ENCODE peak calls at places on chromosome 12, in seven cellular contexts. V, J, G, I, F, B and O are unnamed samples.

GRCh38 chr12:102479984-102480383 is 379 bp downstream of the IGF1 start:
- DNase-seq in V (no peak), G (no peak), B (no peak), F (no peak), J (no peak), I (no peak), O (no peak)

GRCh38 chr12:45966486-45966885 is 23.9 kb downstream of the SCAF11 start:
- DNase-seq in G (peak; percentile 13), I (no peak), V (no peak), F (no peak), J (peak; percentile 79), B (no peak), O (no peak)

GRCh38 chr12:68332726-68333630 is 816 bp upstream of the MDM1 start:
- DNase-seq in I (no peak), B (no peak), G (no peak), J (no peak), F (no peak), V (no peak), O (no peak)

GRCh38 chr12:116537149-116537904 is 21.9 kb upstream of the MAP1LC3B2 start:
- DNase-seq in F (no peak), G (peak; percentile 39), I (no peak), B (no peak), J (peak; percentile 71), V (no peak), O (no peak)

GRCh38 chr12:1463073-1463905 is 131.1 kb downstream of the FBXL14 start:
- DNase-seq in F (no peak), G (no peak), V (no peak), B (no peak), I (no peak), J (no peak), O (no peak)

GRCh38 chr12:52423035-52423434 is 11.1 kb downstream of the KRT75 start:
- DNase-seq in V (no peak), B (no peak), F (no peak), G (peak; percentile 22), J (no peak), I (no peak), O (no peak)

GRCh38 chr12:32907166-32907565 is 10.6 kb upstream of the PKP2 start:
- DNase-seq in V (no peak), I (no peak), J (no peak), B (no peak), F (no peak), G (no peak), O (no peak)

GRCh38 chr12:47591387-47591786 is 114.4 kb downstream of the RPAP3 start:
- DNase-seq in G (peak; percentile 66), J (no peak), I (no peak), V (no peak), F (no peak), B (no peak), O (no peak)

GRCh38 chr12:104805186-104805585 is 152.9 kb downstream of the SLC41A2 start:
- DNase-seq in V (no peak), F (no peak), G (no peak), B (no peak), J (peak; percentile 63), I (no peak), O (no peak)

GRCh38 chr12:95858451-95859343 is at the start of gene SNRPF:
- DNase-seq in J (peak; percentile 99), G (peak; percentile 99), B (peak; percentile 94), F (peak; percentile 78), I (peak; percentile 95), V (peak; percentile 97), O (peak; percentile 95)

GRCh38 chr12:99609455-99610181 is 37.9 kb upstream of the GARIN6 start:
- DNase-seq in J (no peak), V (no peak), B (no peak), G (no peak), I (no peak), F (no peak), O (no peak)

GRCh38 chr12:46921048-46921753 is 95.4 kb upstream of the SLC38A4 start:
- DNase-seq in V (no peak), J (peak; percentile 17), I (no peak), G (no peak), F (no peak), B (no peak), O (no peak)